ENCODE peak calls at places on chromosomes 5 and 9, in six cellular contexts. T, E, K, Y, N and P are unnamed samples.

GRCh38 chr9:131700765-131701433 is 39.0 kb downstream of the RAPGEF1 start:
- DNase-seq in T (no peak), N (no peak), Y (no peak), K (no peak), E (no peak), P (no peak)

GRCh38 chr5:62308439-62308838 is 2.4 kb downstream of the KIF2A start:
- DNase-seq in K (no peak), N (no peak), E (no peak), Y (no peak), T (no peak), P (no peak)

GRCh38 chr5:78495800-78496199 is 135.4 kb downstream of the SCAMP1 start:
- DNase-seq in E (no peak), T (no peak), Y (no peak), N (no peak), K (peak), P (no peak)

GRCh38 chr5:40679998-40680681 is 425 bp downstream of the PTGER4 start:
- DNase-seq in K (peak), E (peak), N (no peak), T (peak), Y (peak), P (no peak)

GRCh38 chr5:170184007-170184687 is 48.6 kb upstream of the C5orf58 start:
- DNase-seq in E (peak), Y (peak), K (peak), N (peak), T (peak), P (peak)

GRCh38 chr9:101707708-101708107 is 30.7 kb downstream of the GRIN3A start:
- DNase-seq in E (no peak), Y (no peak), N (no peak), T (no peak), K (peak), P (no peak)

GRCh38 chr9:96513622-96514021 is 63.7 kb downstream of the HABP4 start:
- DNase-seq in T (no peak), N (no peak), K (no peak), Y (no peak), E (peak), P (no peak)

GRCh38 chr9:127968046-127968445 is 12.7 kb downstream of the EEIG1 start:
- DNase-seq in Y (peak), K (no peak), T (peak), N (no peak), E (peak), P (no peak)

GRCh38 chr5:163434410-163434866 is 3.0 kb upstream of the CCNG1 start:
- DNase-seq in K (no peak), E (no peak), Y (peak), T (no peak), N (peak), P (no peak)

GRCh38 chr9:131738838-131739191 is 1.1 kb downstream of the RAPGEF1 start:
- DNase-seq in E (no peak), T (no peak), Y (peak), K (peak), N (no peak), P (peak)

GRCh38 chr5:45521067-45521466 is 175.1 kb downstream of the HCN1 start:
- DNase-seq in K (peak), Y (peak), E (no peak), T (no peak), N (peak), P (no peak)

GRCh38 chr5:129857124-129857523 is 47.1 kb upstream of the CHSY3 start:
- DNase-seq in Y (no peak), N (peak), K (no peak), E (peak), T (no peak), P (no peak)

GRCh38 chr5:31889131-31889561 is 250.2 kb downstream of the PDZD2 start:
- DNase-seq in N (no peak), Y (no peak), K (peak), T (no peak), E (no peak), P (no peak)

GRCh38 chr5:109885205-109885604 is 195.5 kb downstream of the MAN2A1 start:
- DNase-seq in T (no peak), K (no peak), E (no peak), N (no peak), Y (no peak), P (no peak)

GRCh38 chr5:28301676-28302075 is 1263.3 kb upstream of the CDH9 start:
- DNase-seq in K (no peak), Y (no peak), N (peak), E (peak), T (no peak), P (no peak)

GRCh38 chr9:125994066-125994943 is 247.1 kb downstream of the PBX3 start:
- DNase-seq in Y (no peak), N (no peak), E (no peak), T (no peak), K (no peak), P (no peak)

GRCh38 chr5:175696139-175696854 is 38.4 kb downstream of the HRH2 start:
- DNase-seq in K (peak), E (no peak), T (peak), N (peak), Y (peak), P (peak)

GRCh38 chr9:134047868-134048581 is 19.8 kb downstream of the BRD3 start:
- DNase-seq in N (no peak), K (no peak), Y (no peak), E (no peak), T (no peak), P (no peak)

GRCh38 chr9:112224401-112225289 is 49.5 kb upstream of the SUSD1 start:
- DNase-seq in N (peak), T (no peak), E (peak), Y (no peak), K (no peak), P (peak)

GRCh38 chr5:24539625-24540024 is 105.2 kb downstream of the CDH10 start:
- DNase-seq in K (no peak), E (peak), Y (no peak), T (no peak), N (peak), P (no peak)

GRCh38 chr9:112203536-112203935 is 28.4 kb upstream of the SUSD1 start:
- DNase-seq in E (no peak), Y (no peak), K (no peak), N (peak), T (no peak), P (no peak)

GRCh38 chr5:119926301-119926700 is 296.9 kb downstream of the FAM170A start:
- DNase-seq in N (no peak), K (no peak), E (no peak), Y (no peak), T (no peak), P (no peak)

GRCh38 chr5:127295454-127295853 is 4.9 kb downstream of the MEGF10 start:
- DNase-seq in N (no peak), T (no peak), E (no peak), Y (no peak), K (no peak), P (no peak)

GRCh38 chr5:95940758-95941682 is 20.6 kb downstream of the ELL2 start:
- DNase-seq in Y (no peak), E (no peak), T (no peak), N (peak), K (peak), P (no peak)

GRCh38 chr9:88997646-88998045 is 6.4 kb downstream of the S1PR3 start:
- DNase-seq in K (no peak), Y (no peak), E (no peak), T (no peak), N (no peak), P (no peak)

GRCh38 chr5:19790811-19791466 is 197.1 kb downstream of the CDH18 start:
- DNase-seq in Y (no peak), E (no peak), T (no peak), N (no peak), K (no peak), P (no peak)

GRCh38 chr5:134524826-134525686 is at the start of gene JADE2:
- DNase-seq in K (peak), N (peak), E (peak), Y (peak), T (peak), P (peak)

GRCh38 chr5:156497816-156498215 is 170.9 kb downstream of the SGCD start:
- DNase-seq in E (no peak), Y (no peak), N (no peak), K (no peak), T (no peak), P (no peak)

GRCh38 chr5:102625446-102625845 is 126.6 kb upstream of the SLCO6A1 start:
- DNase-seq in T (no peak), E (peak), N (no peak), Y (no peak), K (no peak), P (no peak)

GRCh38 chr9:33132249-33132772 is 34.8 kb downstream of the B4GALT1 start:
- DNase-seq in N (peak), T (no peak), E (peak), K (no peak), Y (no peak), P (no peak)

GRCh38 chr5:177402271-177403043 is 2.0 kb upstream of the PFN3 start:
- DNase-seq in E (peak), N (peak), Y (peak), K (peak), T (peak), P (peak)

GRCh38 chr5:136295914-136296313 is 69.4 kb downstream of the TRPC7 start:
- DNase-seq in T (no peak), K (no peak), Y (no peak), N (no peak), E (peak), P (no peak)

GRCh38 chr5:60382761-60383160 is 317.2 kb downstream of the DEPDC1B start:
- DNase-seq in K (peak), Y (peak), T (no peak), N (peak), E (peak), P (peak)

GRCh38 chr5:141778211-141778610 is 96.2 kb upstream of the ARAP3 start:
- DNase-seq in K (peak), E (peak), Y (no peak), N (peak), T (no peak), P (peak)
- H3K4me3 ChIP-seq in K (no peak), E (no peak), Y (no peak), N (no peak), T (no peak), P (no peak)

DNA sequence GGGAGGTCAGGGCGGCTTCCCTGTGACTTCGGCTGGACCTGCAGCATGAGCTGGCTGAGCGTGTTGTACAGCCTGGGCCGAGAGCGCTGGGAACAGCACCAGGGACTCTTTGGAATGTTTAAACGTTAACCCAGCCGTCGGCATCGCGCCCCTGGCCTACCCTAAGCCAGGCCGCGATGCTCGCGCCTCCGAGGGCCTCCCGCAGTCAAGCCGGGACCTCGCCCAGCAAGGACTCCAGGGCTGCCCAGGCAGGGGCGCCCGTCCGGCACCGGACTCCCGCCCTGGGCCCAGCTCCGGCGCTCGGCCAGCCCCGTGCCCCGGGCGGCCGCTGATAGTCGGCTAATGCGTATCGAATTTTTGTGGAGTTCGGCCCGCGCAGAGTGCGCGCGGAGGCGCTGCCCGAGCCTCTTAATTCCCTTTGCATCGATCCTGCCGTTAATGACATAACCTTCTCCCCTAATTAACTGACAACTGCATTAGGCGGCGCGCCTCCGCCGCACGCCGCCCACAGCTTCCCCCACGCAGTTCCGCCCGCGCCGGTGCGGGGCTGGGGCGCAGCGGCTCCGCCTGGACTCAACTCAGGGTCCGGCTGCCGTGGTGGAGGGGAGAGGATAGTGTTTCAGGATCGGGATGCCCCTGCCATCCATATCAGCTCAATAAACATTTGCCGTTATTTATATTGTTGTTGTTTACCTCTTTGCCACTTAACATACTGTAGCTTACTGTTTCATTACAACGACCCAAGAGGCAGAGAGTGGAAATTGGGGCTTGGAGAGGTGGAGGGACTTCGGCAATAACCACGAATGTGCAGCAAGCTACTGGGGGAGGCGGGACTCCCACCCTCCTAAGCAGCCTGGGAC is 28.8 kb upstream of the CDC23 start:
- DNase-seq in N (peak), E (peak), T (peak), K (peak), Y (peak), P (no peak)
- H3K4me3 ChIP-seq in N (peak), E (peak), T (no peak), K (peak), Y (peak), P (no peak)

DNA sequence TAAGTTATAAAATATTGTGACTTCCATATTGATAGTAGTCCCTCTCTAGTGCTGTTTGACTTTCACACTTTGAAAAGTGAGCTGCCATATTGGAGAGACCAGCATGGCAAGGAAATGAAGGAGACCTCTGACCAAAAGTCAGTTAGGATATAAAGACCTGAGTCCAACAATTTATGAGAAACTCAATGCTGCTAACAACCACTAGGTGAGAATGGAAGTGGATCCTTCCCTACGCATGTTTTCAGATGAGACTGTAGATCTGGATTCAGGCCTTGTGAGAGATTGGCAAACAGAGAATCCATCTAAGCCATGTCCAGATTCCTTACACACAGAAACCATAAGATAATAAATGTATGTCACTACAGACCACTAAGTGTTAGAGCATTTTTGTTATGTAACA is 81.6 kb downstream of the CTNND2 start:
- DNase-seq in T (no peak), Y (no peak), E (no peak), N (no peak), K (peak), P (no peak)
- H3K4me3 ChIP-seq in T (no peak), Y (no peak), E (no peak), N (no peak), K (no peak), P (no peak)

GRCh38 chr9:550267-550790 is 291.2 kb upstream of the DMRT1 start:
- DNase-seq in T (no peak), N (no peak), Y (no peak), K (no peak), E (no peak), P (no peak)
- H3K4me3 ChIP-seq in T (no peak), N (no peak), Y (no peak), K (no peak), E (no peak), P (no peak)

GRCh38 chr9:122371851-122372250 is 1.0 kb downstream of the PTGS1 start:
- DNase-seq in K (no peak), N (no peak), E (no peak), Y (no peak), T (no peak), P (no peak)
- H3K4me3 ChIP-seq in K (peak), N (peak), E (peak), Y (no peak), T (no peak), P (no peak)

DNA sequence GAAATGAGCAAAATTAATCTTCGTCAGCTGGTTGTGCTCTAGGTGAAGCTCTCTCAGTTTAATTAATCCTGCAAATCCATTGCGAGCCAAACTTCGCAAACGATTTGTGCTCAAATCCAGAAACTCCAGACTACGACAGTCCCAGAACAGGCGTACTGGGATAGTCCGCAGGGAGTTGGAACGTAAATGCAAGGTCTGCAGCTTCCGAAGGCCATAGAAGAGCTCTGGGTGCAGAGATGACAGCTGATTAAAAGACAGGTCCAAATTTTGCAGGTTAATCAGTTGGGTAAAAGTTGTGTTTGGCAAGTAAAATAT is 1.3 kb downstream of the LRRTM2 start:
- DNase-seq in T (no peak), Y (no peak), K (no peak), N (no peak), E (no peak), P (no peak)
- H3K4me3 ChIP-seq in T (no peak), Y (no peak), K (no peak), N (no peak), E (no peak), P (no peak)

GRCh38 chr9:122812736-122813135 is 12.8 kb downstream of the OR1K1 start:
- DNase-seq in N (no peak), Y (no peak), K (no peak), T (no peak), E (no peak), P (no peak)

GRCh38 chr9:122814545-122814944 is 13.8 kb downstream of the PDCL start:
- DNase-seq in N (no peak), Y (no peak), T (no peak), E (no peak), K (no peak), P (no peak)

GRCh38 chr9:122816163-122816867 is 12.1 kb downstream of the PDCL start:
- DNase-seq in N (no peak), Y (peak), E (no peak), K (no peak), T (peak), P (no peak)

GRCh38 chr9:122819326-122819725 is 9.1 kb downstream of the PDCL start:
- DNase-seq in Y (no peak), T (no peak), E (peak), N (no peak), K (no peak), P (no peak)

DNA sequence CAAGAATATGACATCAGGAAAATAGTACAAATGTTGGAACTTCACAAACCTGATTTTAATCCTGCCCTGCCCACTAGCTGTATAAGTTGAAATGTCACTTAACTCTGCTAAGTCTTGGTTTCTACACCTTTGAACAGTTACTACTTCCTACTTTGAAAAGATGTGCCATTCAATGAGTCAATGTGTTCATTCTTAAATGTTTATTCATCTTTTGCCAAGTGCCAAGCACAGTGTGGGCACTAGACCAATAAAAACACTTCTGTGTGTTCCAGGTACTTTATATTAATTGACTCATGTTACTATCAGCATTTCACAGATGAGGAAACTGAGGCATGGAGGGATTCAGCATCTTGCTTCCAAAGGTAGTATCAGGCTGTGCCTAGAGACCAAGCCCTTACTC is 12.8 kb downstream of the PDCL start:
- DNase-seq in N (no peak), T (no peak), Y (no peak), K (no peak), E (no peak), P (no peak)
- H3K4me3 ChIP-seq in N (no peak), T (peak), Y (no peak), K (no peak), E (no peak), P (no peak)

GRCh38 chr5:180591249-180591887 is at the start of gene SCGB3A1:
- DNase-seq in N (peak), K (peak), E (peak), T (no peak), Y (no peak), P (no peak)
- H3K4me3 ChIP-seq in N (no peak), K (peak), E (no peak), T (no peak), Y (no peak), P (peak)